ENCODE peak calls at places on chromosome 17, in four cellular contexts. L is naive thymus-derived CD4-positive, alpha-beta T cell; T is heart right ventricle; C is SK-N-SH. B is an unnamed sample.

GRCh38 chr17:80952291-80952690 is 39.4 kb upstream of the CHMP6 start:
- DNase-seq in L (no peak), T (no peak), C (peak; percentile 27), B (no peak)

GRCh38 chr17:63075969-63076368 is 109.9 kb downstream of the TANC2 start:
- DNase-seq in L (no peak), T (no peak), C (no peak), B (no peak)

GRCh38 chr17:41480136-41480535 is 815 bp downstream of the KRT35 start:
- DNase-seq in L (no peak), T (no peak), C (no peak), B (no peak)

GRCh38 chr17:75506888-75507287 is 8.4 kb downstream of the CASKIN2 start:
- DNase-seq in L (no peak), T (peak; percentile 10), C (no peak), B (no peak)

GRCh38 chr17:29563816-29564215 is 3.0 kb downstream of the ABHD15 start:
- DNase-seq in L (no peak), T (no peak), C (no peak), B (peak; percentile 46)

GRCh38 chr17:2776589-2777241 is 19.5 kb upstream of the RAP1GAP2 start:
- DNase-seq in L (no peak), T (no peak), C (peak; percentile 89), B (no peak)

GRCh38 chr17:81870155-81870977 is 771 bp downstream of the ARHGDIA start:
- DNase-seq in L (peak; percentile 45), T (peak; percentile 45), C (peak; percentile 74), B (peak; percentile 50)

GRCh38 chr17:74177018-74177450 is 26.4 kb upstream of the RPL38 start:
- DNase-seq in L (no peak), T (no peak), C (no peak), B (no peak)

GRCh38 chr17:37570527-37571093 is 38.6 kb downstream of the SYNRG start:
- DNase-seq in L (peak; percentile 7), T (peak; percentile 29), C (peak; percentile 79), B (no peak)

GRCh38 chr17:67390646-67391480 is 13.8 kb downstream of the PITPNC1 start:
- DNase-seq in L (peak; percentile 67), T (no peak), C (no peak), B (peak; percentile 66)

GRCh38 chr17:33200587-33200986 is 92.5 kb downstream of the ASIC2 start:
- DNase-seq in L (no peak), T (no peak), C (peak; percentile 23), B (no peak)

GRCh38 chr17:80790021-80790765 is 201.4 kb upstream of the CHMP6 start:
- DNase-seq in L (peak; percentile 68), T (no peak), C (no peak), B (peak; percentile 38)

GRCh38 chr17:45908460-45908859 is 14.1 kb downstream of the MAPT start:
- DNase-seq in L (no peak), T (no peak), C (no peak), B (no peak)

GRCh38 chr17:43545383-43545632 is 832 bp downstream of the ETV4 start:
- DNase-seq in L (no peak), T (peak; percentile 29), C (no peak), B (no peak)

GRCh38 chr17:8272421-8272820 is 16.0 kb upstream of the RANGRF start:
- DNase-seq in L (no peak), T (no peak), C (no peak), B (no peak)

GRCh38 chr17:40793800-40794199 is 6.0 kb downstream of the KRT28 start:
- DNase-seq in L (no peak), T (no peak), C (no peak), B (no peak)

GRCh38 chr17:44219126-44219635 is 294 bp downstream of the UBTF start:
- DNase-seq in L (peak; percentile 82), T (no peak), C (peak; percentile 85), B (peak; percentile 40)

GRCh38 chr17:6186998-6187397 is 116.8 kb downstream of the WSCD1 start:
- DNase-seq in L (no peak), T (no peak), C (no peak), B (no peak)

GRCh38 chr17:72631568-72631967 is 460.9 kb downstream of the SLC39A11 start:
- DNase-seq in L (no peak), T (no peak), C (no peak), B (no peak)

GRCh38 chr17:43880420-43880991 is 26.8 kb downstream of the MPP2 start:
- DNase-seq in L (peak; percentile 40), T (no peak), C (peak; percentile 83), B (no peak)

GRCh38 chr17:50003916-50004315 is 8.9 kb upstream of the DLX3 start:
- DNase-seq in L (no peak), T (no peak), C (no peak), B (no peak)

GRCh38 chr17:62626719-62627218 is 701 bp upstream of the MRC2 start:
- DNase-seq in L (no peak), T (peak; percentile 46), C (peak; percentile 88), B (no peak)

GRCh38 chr17:49730078-49730786 is 22.5 kb upstream of the SLC35B1 start:
- DNase-seq in L (no peak), T (peak; percentile 81), C (no peak), B (no peak)

GRCh38 chr17:46929413-46929812 is 6.5 kb downstream of the GOSR2 start:
- DNase-seq in L (no peak), T (no peak), C (no peak), B (no peak)

GRCh38 chr17:36823850-36824677 is 113.2 kb upstream of the LHX1 start:
- DNase-seq in L (no peak), T (no peak), C (no peak), B (no peak)

GRCh38 chr17:6706996-6707395 is 6.2 kb downstream of the SLC13A5 start:
- DNase-seq in L (no peak), T (no peak), C (no peak), B (no peak)

GRCh38 chr17:45022655-45023339 is 28.6 kb downstream of the DCAKD start:
- DNase-seq in L (no peak), T (no peak), C (no peak), B (no peak)

GRCh38 chr17:69802045-69802740 is 272.8 kb upstream of the KCNJ16 start:
- DNase-seq in L (no peak), T (no peak), C (no peak), B (no peak)
- H3K9me3 ChIP-seq in L (no peaks in the 10 kb centered on the region), T (peaks cover 5% of the 10 kb centered on the region), C (no peaks in the 10 kb centered on the region), B (no peaks in the 10 kb centered on the region)

DNA sequence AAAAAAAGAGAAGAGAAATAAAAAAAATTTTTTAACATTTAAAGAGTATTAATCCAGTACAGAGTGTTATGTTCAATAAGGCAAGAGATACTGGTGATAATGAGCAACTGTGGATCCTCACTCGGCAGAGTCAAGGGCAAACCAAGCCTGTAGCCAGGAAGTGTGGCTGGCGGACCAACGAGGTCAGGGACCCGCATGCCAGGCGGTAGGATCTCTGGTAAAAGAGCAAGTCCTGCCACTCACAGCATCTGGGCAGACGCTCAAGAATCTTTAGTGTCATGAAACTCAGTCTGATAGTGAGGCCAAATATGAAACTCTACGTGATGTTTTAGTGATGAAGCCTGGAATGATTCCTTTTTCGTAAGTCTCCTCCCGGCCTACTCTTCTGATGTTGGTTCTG is 8.3 kb upstream of the GEMIN4 start:
- DNase-seq in L (no peak), T (peak; percentile 42), C (no peak), B (no peak)
- H3K36me3 ChIP-seq in L (peaks cover 7% of the 10 kb centered on the region), T (peaks cover 10% of the 10 kb centered on the region), C (peaks cover 58% of the 10 kb centered on the region), B (peaks cover 24% of the 10 kb centered on the region)

GRCh38 chr17:17424552-17424951 is 52.2 kb upstream of the MED9 start:
- DNase-seq in L (no peak), T (no peak), C (no peak), B (no peak)

GRCh38 chr17:17426184-17426583 is 50.6 kb upstream of the MED9 start:
- DNase-seq in L (no peak), T (no peak), C (no peak), B (no peak)

GRCh38 chr17:17423656-17424055 is 53.1 kb upstream of the MED9 start:
- DNase-seq in L (no peak), T (no peak), C (no peak), B (no peak)

GRCh38 chr17:17425005-17425404 is 51.8 kb upstream of the MED9 start:
- DNase-seq in L (no peak), T (no peak), C (no peak), B (no peak)

GRCh38 chr17:17425591-17425990 is 51.2 kb upstream of the MED9 start:
- DNase-seq in L (no peak), T (no peak), C (no peak), B (no peak)
- H3K9me3 ChIP-seq in L (no peaks in the 10 kb centered on the region), T (peaks cover 4% of the 10 kb centered on the region), C (no peaks in the 10 kb centered on the region), B (peaks cover 7% of the 10 kb centered on the region)

DNA sequence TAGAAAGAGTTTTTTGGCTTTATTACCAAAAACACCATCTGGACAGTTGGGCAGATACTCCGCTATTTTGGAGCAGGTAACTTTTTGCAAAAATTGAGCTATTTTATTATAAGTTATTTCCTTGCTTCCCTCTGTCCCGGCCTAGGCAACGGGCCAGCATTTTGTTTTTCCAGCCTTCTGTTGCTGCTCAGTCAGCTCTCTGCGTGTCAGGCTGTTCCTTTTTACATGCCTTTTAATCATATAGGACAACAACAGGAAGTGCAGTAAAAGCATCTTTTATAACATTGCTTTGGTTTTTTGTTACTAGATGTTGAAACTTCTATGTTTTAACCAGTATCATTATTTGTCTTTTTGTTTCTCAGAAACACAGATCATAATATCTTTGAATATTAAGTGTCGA is 30.4 kb downstream of the PPM1D start:
- DNase-seq in L (no peak), T (no peak), C (no peak), B (no peak)
- H3K36me3 ChIP-seq in L (no peaks in the 10 kb centered on the region), T (peaks cover 10% of the 10 kb centered on the region), C (peaks cover 7% of the 10 kb centered on the region), B (peaks cover 5% of the 10 kb centered on the region)

DNA sequence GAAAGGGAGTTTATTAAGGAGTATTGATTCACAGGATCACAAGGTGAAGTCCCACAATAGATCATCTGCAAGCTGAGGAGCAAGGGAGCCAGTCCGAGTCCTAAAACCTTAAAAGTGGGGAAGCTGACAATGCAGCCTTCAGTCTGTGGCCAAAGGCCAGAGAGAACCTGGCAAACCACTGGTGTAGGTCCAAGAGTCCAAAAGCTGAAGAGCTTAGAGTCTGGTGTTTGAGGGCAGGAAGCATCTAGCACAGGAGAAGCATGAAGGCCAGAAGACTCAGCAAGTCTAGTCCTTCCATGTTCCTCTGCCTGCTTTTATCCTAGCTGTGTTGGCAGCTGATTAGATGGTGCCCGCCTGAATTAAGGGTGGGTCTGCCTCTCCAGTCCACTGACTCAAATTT is 193.0 kb downstream of the KIF2B start:
- DNase-seq in L (no peak), T (no peak), C (no peak), B (no peak)
- H3K9me3 ChIP-seq in L (no peaks in the 10 kb centered on the region), T (peaks cover 11% of the 10 kb centered on the region), C (peaks cover 12% of the 10 kb centered on the region), B (no peaks in the 10 kb centered on the region)

GRCh38 chr17:77495575-77495974 is 354.8 kb downstream of the SEC14L1 start:
- DNase-seq in L (no peak), T (no peak), C (peak; percentile 36), B (no peak)

GRCh38 chr17:77498056-77498785 is 357.5 kb downstream of the SEC14L1 start:
- DNase-seq in L (no peak), T (no peak), C (peak; percentile 45), B (peak; percentile 44)

GRCh38 chr17:77496401-77496801 is 355.6 kb downstream of the SEC14L1 start:
- DNase-seq in L (no peak), T (no peak), C (peak; percentile 25), B (no peak)

GRCh38 chr17:77497578-77497934 is 356.8 kb downstream of the SEC14L1 start:
- DNase-seq in L (no peak), T (no peak), C (peak; percentile 33), B (no peak)

GRCh38 chr17:77496831-77497577 is 356.2 kb downstream of the SEC14L1 start:
- DNase-seq in L (no peak), T (no peak), C (peak; percentile 38), B (peak; percentile 48)
- H3K36me3 ChIP-seq in L (peaks cover 21% of the 10 kb centered on the region), T (peaks cover 6% of the 10 kb centered on the region), C (peaks cover 55% of the 10 kb centered on the region), B (peaks cover 72% of the 10 kb centered on the region)